ENCODE peak calls at places on chromosomes 12 and 14, in ten cellular contexts. O, G, H, K, R, U, E, M, Q and L are unnamed samples.

GRCh38 chr14:63551338-63551737 is 8.2 kb upstream of the PPP2R5E start:
- DNase-seq in O (no peak), G (no peak), H (no peak), K (peak; percentile 78), R (no peak), U (no peak), E (no peak), M (no peak), Q (no peak), L (no peak)

GRCh38 chr12:76757694-76758093 is 6.2 kb upstream of the ZDHHC17 start:
- DNase-seq in O (no peak), G (no peak), H (no peak), K (peak; percentile 22), R (no peak), U (no peak), E (no peak), M (no peak), Q (no peak), L (no peak)

GRCh38 chr12:121812921-121813896 is 9.4 kb downstream of the SETD1B start:
- DNase-seq in O (no peak), G (no peak), H (no peak), K (no peak), R (no peak), U (no peak), E (no peak), M (peak; percentile 72), Q (no peak), L (no peak)

GRCh38 chr12:59927041-59927440 is 331.2 kb downstream of the SLC16A7 start:
- DNase-seq in O (no peak), G (no peak), H (no peak), K (peak; percentile 68), R (no peak), U (no peak), E (no peak), M (no peak), Q (no peak), L (no peak)

GRCh38 chr12:111328138-111328537 is 40.8 kb downstream of the PHETA1 start:
- DNase-seq in O (no peak), G (no peak), H (no peak), K (no peak), R (no peak), U (no peak), E (no peak), M (no peak), Q (no peak), L (no peak)

GRCh38 chr12:15801770-15802393 is 12.7 kb upstream of the EPS8 start:
- DNase-seq in O (no peak), G (no peak), H (no peak), K (peak; percentile 89), R (no peak), U (no peak), E (no peak), M (no peak), Q (no peak), L (no peak)

GRCh38 chr12:12839003-12839395 is 25.9 kb downstream of the DDX47 start:
- DNase-seq in O (no peak), G (no peak), H (no peak), K (no peak), R (no peak), U (no peak), E (no peak), M (no peak), Q (no peak), L (no peak)

GRCh38 chr12:131911851-131912525 is 17.1 kb upstream of the PUS1 start:
- DNase-seq in O (no peak), G (no peak), H (no peak), K (no peak), R (no peak), U (no peak), E (no peak), M (no peak), Q (no peak), L (no peak)

GRCh38 chr14:90830931-90831701 is 14.9 kb upstream of the TTC7B start:
- DNase-seq in O (no peak), G (no peak), H (no peak), K (no peak), R (no peak), U (no peak), E (no peak), M (no peak), Q (no peak), L (no peak)

GRCh38 chr12:29133680-29134079 is 15.4 kb upstream of the FAR2 start:
- DNase-seq in O (no peak), G (no peak), H (no peak), K (no peak), R (no peak), U (no peak), E (no peak), M (no peak), Q (no peak), L (no peak)

GRCh38 chr12:41277019-41277770 is 89.1 kb downstream of the PDZRN4 start:
- DNase-seq in O (peak; percentile 41), G (peak; percentile 19), H (no peak), K (peak; percentile 9), R (peak; percentile 6), U (peak; percentile 5), E (no peak), M (peak; percentile 28), Q (no peak), L (no peak)

GRCh38 chr14:64636980-64637429 is 67.2 kb upstream of the PLEKHG3 start:
- DNase-seq in O (no peak), G (no peak), H (no peak), K (no peak), R (no peak), U (no peak), E (no peak), M (no peak), Q (no peak), L (no peak)

GRCh38 chr14:29926701-29927595 is 699 bp downstream of the PRKD1 start:
- DNase-seq in O (peak; percentile 65), G (peak; percentile 36), H (peak; percentile 61), K (peak; percentile 50), R (no peak), U (no peak), E (no peak), M (peak; percentile 65), Q (peak; percentile 55), L (peak; percentile 43)

GRCh38 chr12:29288031-29288430 is 92.9 kb downstream of the ERGIC2 start:
- DNase-seq in O (no peak), G (no peak), H (no peak), K (no peak), R (no peak), U (no peak), E (no peak), M (no peak), Q (no peak), L (no peak)

GRCh38 chr12:132700212-132700913 is 10.3 kb upstream of the PGAM5 start:
- DNase-seq in O (peak; percentile 20), G (no peak), H (no peak), K (no peak), R (no peak), U (no peak), E (no peak), M (peak; percentile 62), Q (no peak), L (no peak)

GRCh38 chr14:20429801-20430669 is 5.9 kb downstream of the KLHL33 start:
- DNase-seq in O (no peak), G (peak; percentile 62), H (no peak), K (no peak), R (no peak), U (no peak), E (no peak), M (no peak), Q (no peak), L (no peak)

GRCh38 chr14:36505193-36505815 is 14.7 kb downstream of the NKX2-1 start:
- DNase-seq in O (no peak), G (no peak), H (no peak), K (no peak), R (no peak), U (peak; percentile 39), E (no peak), M (no peak), Q (no peak), L (no peak)

GRCh38 chr12:42643881-42644579 is 54.5 kb upstream of the PRICKLE1 start:
- DNase-seq in O (no peak), G (no peak), H (no peak), K (no peak), R (no peak), U (no peak), E (no peak), M (no peak), Q (no peak), L (no peak)

GRCh38 chr14:87643005-87643404 is 350.0 kb downstream of the GALC start:
- DNase-seq in O (no peak), G (no peak), H (no peak), K (peak; percentile 5), R (no peak), U (no peak), E (no peak), M (no peak), Q (peak; percentile 59), L (no peak)

GRCh38 chr14:88301381-88301780 is 21.7 kb downstream of the KCNK10 start:
- DNase-seq in O (no peak), G (no peak), H (no peak), K (no peak), R (no peak), U (no peak), E (no peak), M (no peak), Q (no peak), L (no peak)

GRCh38 chr14:104802120-104802912 is 1.4 kb downstream of the ZBTB42 start:
- DNase-seq in O (no peak), G (no peak), H (no peak), K (no peak), R (no peak), U (no peak), E (no peak), M (no peak), Q (no peak), L (no peak)

GRCh38 chr12:11967356-11968040 is 103.2 kb upstream of the BCL2L14 start:
- DNase-seq in O (peak; percentile 56), G (no peak), H (no peak), K (no peak), R (no peak), U (no peak), E (no peak), M (no peak), Q (no peak), L (no peak)

GRCh38 chr12:19970826-19971225 is 397.5 kb upstream of the PDE3A start:
- DNase-seq in O (no peak), G (no peak), H (no peak), K (no peak), R (no peak), U (no peak), E (no peak), M (no peak), Q (no peak), L (no peak)

GRCh38 chr12:26493656-26494055 is 298.3 kb downstream of the SSPN start:
- DNase-seq in O (peak; percentile 11), G (no peak), H (no peak), K (peak; percentile 68), R (no peak), U (no peak), E (no peak), M (no peak), Q (no peak), L (no peak)

GRCh38 chr12:99282086-99282485 is 365.5 kb upstream of the GARIN6 start:
- DNase-seq in O (no peak), G (no peak), H (no peak), K (no peak), R (no peak), U (no peak), E (no peak), M (no peak), Q (no peak), L (no peak)

GRCh38 chr14:93105362-93105761 is 10.4 kb downstream of the ITPK1 start:
- DNase-seq in O (no peak), G (no peak), H (no peak), K (peak; percentile 76), R (no peak), U (no peak), E (no peak), M (peak; percentile 73), Q (no peak), L (no peak)

GRCh38 chr12:29640589-29641345 is 143.0 kb downstream of the TMTC1 start:
- DNase-seq in O (no peak), G (peak; percentile 12), H (no peak), K (peak; percentile 60), R (no peak), U (no peak), E (no peak), M (no peak), Q (peak; percentile 54), L (peak; percentile 66)

GRCh38 chr14:86346818-86347384 is 817.0 kb downstream of the FLRT2 start:
- DNase-seq in O (no peak), G (no peak), H (no peak), K (no peak), R (no peak), U (no peak), E (no peak), M (no peak), Q (no peak), L (no peak)